ENCODE peak calls at places on chromosomes 13 and 19, in four cellular contexts. O is upper lobe of right lung; P is tibial artery; H is CD8-positive, alpha-beta memory T cell. M is an unnamed sample.

GRCh38 chr13:44024496-44025155 is 144.9 kb downstream of the LACC1 start:
- DNase-seq in P (no peak), O (no peak), H (no peak), M (no peak)

GRCh38 chr19:19820774-19821315 is 705 bp downstream of the ZNF506 start:
- DNase-seq in P (no peak), O (no peak), H (peak), M (no peak)

GRCh38 chr13:106143930-106144709 is 391.3 kb downstream of the EFNB2 start:
- DNase-seq in H (no peak), P (no peak), O (no peak), M (no peak)

GRCh38 chr13:101425156-101425471 is 8.8 kb upstream of the NALCN start:
- DNase-seq in P (no peak), H (no peak), O (no peak), M (no peak)

GRCh38 chr13:110353339-110353977 is 46.4 kb downstream of the COL4A2 start:
- DNase-seq in H (no peak), P (no peak), O (no peak), M (no peak)

GRCh38 chr13:79770056-79770455 is 289.1 kb downstream of the NDFIP2 start:
- DNase-seq in P (no peak), O (no peak), H (no peak), M (no peak)

GRCh38 chr19:52936151-52936957 is 13.1 kb upstream of the ZNF888 start:
- DNase-seq in P (no peak), H (no peak), O (no peak), M (no peak)

GRCh38 chr13:73880365-73880764 is 253.8 kb downstream of the KLF12 start:
- DNase-seq in P (no peak), O (no peak), H (no peak), M (no peak)

GRCh38 chr13:41668130-41668757 is 210.9 kb downstream of the RGCC start:
- DNase-seq in H (no peak), O (no peak), P (peak), M (peak)

GRCh38 chr13:79290595-79291244 is 115.3 kb downstream of the RBM26 start:
- DNase-seq in H (no peak), O (no peak), P (no peak), M (no peak)

GRCh38 chr19:39237200-39238184 is 7.3 kb downstream of the IFNL3 start:
- DNase-seq in P (no peak), O (peak), H (peak), M (peak)

GRCh38 chr13:32142956-32143375 is 111.4 kb downstream of the FRY start:
- DNase-seq in O (no peak), H (no peak), P (no peak), M (no peak)

GRCh38 chr13:30196025-30196424 is 111.3 kb downstream of the KATNAL1 start:
- DNase-seq in P (no peak), H (no peak), O (no peak), M (no peak)

GRCh38 chr13:99362362-99362761 is 55.2 kb upstream of the GPR183 start:
- DNase-seq in O (no peak), P (no peak), H (no peak), M (no peak)

GRCh38 chr19:5621311-5621944 is 1.1 kb downstream of the SAFB2 start:
- DNase-seq in P (peak), O (no peak), H (no peak), M (no peak)

GRCh38 chr19:19260842-19261241 is 12.3 kb downstream of the TM6SF2 start:
- DNase-seq in H (no peak), P (no peak), O (no peak), M (no peak)

GRCh38 chr13:39415003-39415402 is 188.0 kb downstream of the LHFPL6 start:
- DNase-seq in O (no peak), P (peak), H (no peak), M (no peak)

GRCh38 chr19:58498316-58499020 is 13.3 kb downstream of the SLC27A5 start:
- DNase-seq in O (peak), H (no peak), P (no peak), M (no peak)

GRCh38 chr13:98144501-98145350 is 1.8 kb downstream of the FARP1 start:
- DNase-seq in P (no peak), O (no peak), H (no peak), M (no peak)

DNA sequence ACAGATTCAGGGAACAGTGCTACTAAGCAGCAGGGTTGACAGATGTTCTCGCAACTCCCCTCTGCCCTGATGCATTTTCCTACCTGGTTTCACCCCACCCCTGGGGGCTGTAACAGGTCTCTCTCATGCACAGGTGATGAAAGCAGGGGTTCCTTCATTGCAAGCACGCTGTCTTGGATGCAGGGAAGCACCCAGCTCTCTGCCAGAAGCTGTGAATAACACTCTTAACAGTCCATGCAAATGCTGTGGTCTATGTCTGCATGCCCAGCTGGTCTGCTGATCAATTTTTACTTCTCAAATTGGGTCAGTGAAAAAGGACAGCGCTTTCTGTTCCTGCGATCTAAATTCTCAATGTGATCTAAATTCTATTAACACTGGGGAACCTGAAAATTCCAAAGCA is 246.3 kb upstream of the TSHZ3 start:
- DNase-seq in P (no peak), O (no peak), H (no peak), M (no peak)
- H3K4me3 ChIP-seq in P (no peak), O (no peak), H (no peak), M (no peak)

GRCh38 chr13:76751278-76751677 is 134.9 kb downstream of the KCTD12 start:
- DNase-seq in O (no peak), H (no peak), P (no peak), M (no peak)
- H3K4me3 ChIP-seq in O (no peak), H (no peak), P (no peak), M (no peak)

DNA sequence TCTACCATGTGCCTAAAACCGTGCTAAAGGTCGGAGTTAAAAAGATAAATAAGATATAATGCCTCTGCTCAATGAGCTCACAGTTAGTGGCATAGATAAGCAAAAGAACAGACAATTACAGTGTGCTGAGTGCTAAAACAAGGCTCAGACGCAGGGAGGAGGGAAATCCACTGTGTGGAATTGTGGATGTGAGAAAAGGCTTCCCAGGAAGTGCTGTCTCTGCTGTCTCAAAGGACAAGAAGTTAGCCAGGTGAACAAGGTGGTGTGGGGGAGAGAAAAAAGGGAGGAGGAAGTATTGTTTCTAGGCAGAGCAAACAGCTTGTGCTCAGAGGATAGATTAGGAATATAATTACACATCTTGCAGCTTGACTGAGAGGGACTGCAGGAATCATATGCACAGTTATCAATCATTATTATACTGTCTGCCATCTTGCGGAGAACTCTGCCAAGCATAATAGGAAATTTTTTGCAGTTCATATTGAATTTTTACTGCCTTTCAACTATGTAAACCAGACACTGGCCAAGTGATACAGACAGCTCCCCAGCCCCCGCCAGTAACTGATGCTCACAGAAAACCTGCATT is 9.3 kb downstream of the C13orf42 start:
- DNase-seq in H (no peak), P (no peak), O (no peak), M (no peak)
- H3K4me3 ChIP-seq in H (no peak), P (no peak), O (no peak), M (no peak)

DNA sequence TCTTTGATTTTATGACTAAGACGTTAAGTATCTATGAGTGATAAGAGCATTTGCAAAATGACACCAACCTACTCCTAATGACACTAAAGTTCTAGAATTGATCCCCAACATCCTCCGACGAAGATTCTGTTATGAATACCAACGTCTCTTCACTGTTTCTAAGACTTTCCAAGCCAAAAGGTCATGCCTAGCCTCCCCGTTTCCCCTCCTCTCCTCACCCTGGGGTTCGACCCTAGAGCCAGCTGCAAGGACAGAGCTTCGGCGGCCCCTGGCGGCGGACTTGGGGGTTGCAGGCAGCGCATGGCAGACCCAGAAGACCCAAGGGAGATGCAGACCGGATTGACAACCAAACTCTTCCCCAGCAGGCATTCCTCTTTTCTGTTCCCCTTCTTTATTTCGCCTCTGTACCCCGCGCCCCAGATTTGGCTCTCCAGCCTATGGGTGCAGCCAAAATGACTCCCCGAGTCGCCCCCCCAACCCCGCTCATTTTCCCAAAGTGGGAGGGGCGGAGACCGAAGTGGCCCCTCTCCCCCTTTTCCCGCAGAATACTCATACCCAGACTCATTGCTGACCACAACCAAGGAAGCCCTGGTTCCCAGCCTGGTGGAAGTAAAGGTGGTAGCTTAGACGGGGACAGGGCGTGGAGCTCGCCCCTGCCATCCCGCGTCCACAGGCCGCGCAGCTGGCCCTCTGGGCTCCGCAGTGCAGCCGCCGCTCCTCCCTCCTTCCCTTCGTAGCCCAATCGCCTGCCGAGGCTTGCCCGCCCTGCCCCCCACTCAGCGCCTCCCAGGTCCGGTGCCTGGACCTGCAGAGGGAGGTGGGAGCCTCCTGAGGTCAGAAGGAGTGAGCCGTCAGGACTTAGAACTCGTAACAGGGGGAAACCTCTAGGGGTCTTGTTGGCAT is 4.1 kb upstream of the EML2 start:
- DNase-seq in H (peak), O (peak), P (peak), M (peak)
- H3K4me3 ChIP-seq in H (no peak), O (peak), P (no peak), M (peak)

GRCh38 chr19:7927605-7928333 is 1.8 kb upstream of the CTXN1 start:
- DNase-seq in P (peak), O (no peak), H (no peak), M (no peak)

GRCh38 chr19:7925171-7925837 is 631 bp downstream of the CTXN1 start:
- DNase-seq in O (peak), H (peak), P (peak), M (peak)

GRCh38 chr19:7928334-7928706 is 2.4 kb upstream of the CTXN1 start:
- DNase-seq in P (no peak), H (no peak), O (no peak), M (no peak)

GRCh38 chr19:7926021-7926726 is at the start of gene CTXN1:
- DNase-seq in O (peak), P (peak), H (peak), M (no peak)

GRCh38 chr19:7926727-7927604 is 1.0 kb upstream of the CTXN1 start:
- DNase-seq in H (no peak), O (no peak), P (no peak), M (no peak)
- H3K4me3 ChIP-seq in H (no peak), O (no peak), P (peak), M (no peak)

GRCh38 chr19:34481861-34482379 is 362 bp downstream of the WTIP start:
- DNase-seq in P (no peak), O (peak), H (no peak), M (no peak)
- H3K4me3 ChIP-seq in P (peak), O (peak), H (no peak), M (no peak)

GRCh38 chr13:113819731-113820715 is 43.9 kb downstream of the GAS6 start:
- DNase-seq in O (no peak), H (no peak), P (no peak), M (no peak)

GRCh38 chr13:113821847-113822246 is 42.0 kb downstream of the GAS6 start:
- DNase-seq in P (no peak), O (no peak), H (no peak), M (no peak)

GRCh38 chr13:113819341-113819730 is 44.5 kb downstream of the GAS6 start:
- DNase-seq in H (no peak), O (no peak), P (no peak), M (no peak)

GRCh38 chr13:113822266-113822665 is 41.6 kb downstream of the GAS6 start:
- DNase-seq in O (no peak), P (no peak), H (no peak), M (no peak)

DNA sequence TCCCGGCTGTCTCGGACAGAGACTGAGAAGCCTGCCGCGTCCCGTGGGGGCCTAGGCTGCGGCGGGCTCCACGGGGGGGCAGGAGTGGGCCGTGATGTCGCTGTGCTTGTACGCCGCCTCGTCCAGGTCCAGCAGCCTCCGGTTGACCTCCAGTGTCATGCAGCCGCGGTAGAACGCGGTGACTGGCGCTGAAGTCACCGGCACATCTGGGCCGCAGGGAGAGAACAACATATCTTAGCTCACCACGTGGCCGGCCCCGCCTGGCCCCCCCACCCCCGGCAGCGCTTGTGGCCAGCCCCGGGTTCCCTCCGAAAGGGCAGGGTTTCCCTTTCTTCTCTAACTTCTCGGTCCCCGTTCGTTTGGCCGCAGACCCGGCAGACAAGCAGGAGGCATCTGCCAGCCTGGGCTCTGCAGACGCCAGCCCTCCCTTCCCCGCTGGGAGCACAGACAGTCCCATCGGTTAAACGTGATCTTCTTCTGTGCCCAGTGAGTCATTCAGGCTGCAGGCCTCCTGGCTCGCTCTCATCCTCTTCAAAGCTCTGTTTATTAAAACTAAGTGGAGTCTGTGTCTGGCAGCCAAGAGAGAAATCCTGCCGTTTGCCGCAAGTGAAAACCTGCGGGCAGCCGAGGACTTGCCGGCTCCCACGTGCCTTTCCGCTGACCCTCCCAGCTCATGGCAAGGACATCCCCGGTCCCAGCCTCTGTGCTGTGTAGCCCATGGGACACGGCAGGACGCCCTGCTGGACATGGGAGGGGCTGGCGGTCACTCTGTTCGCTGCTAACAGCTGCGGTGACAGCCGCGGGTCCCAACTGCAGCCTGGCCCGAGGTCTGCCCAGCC is 42.8 kb downstream of the GAS6 start:
- DNase-seq in H (no peak), O (no peak), P (peak), M (no peak)
- H3K4me3 ChIP-seq in H (no peak), O (no peak), P (peak), M (no peak)

GRCh38 chr13:51178456-51179074 is 43.6 kb upstream of the FAM124A start:
- DNase-seq in O (no peak), H (no peak), P (no peak), M (no peak)

GRCh38 chr13:51177188-51177587 is 45.0 kb upstream of the FAM124A start:
- DNase-seq in P (no peak), H (no peak), O (no peak), M (no peak)

GRCh38 chr13:51175639-51176038 is 46.6 kb upstream of the FAM124A start:
- DNase-seq in O (no peak), H (no peak), P (no peak), M (no peak)

GRCh38 chr13:51179432-51179971 is 42.7 kb upstream of the FAM124A start:
- DNase-seq in P (no peak), H (no peak), O (no peak), M (no peak)

DNA sequence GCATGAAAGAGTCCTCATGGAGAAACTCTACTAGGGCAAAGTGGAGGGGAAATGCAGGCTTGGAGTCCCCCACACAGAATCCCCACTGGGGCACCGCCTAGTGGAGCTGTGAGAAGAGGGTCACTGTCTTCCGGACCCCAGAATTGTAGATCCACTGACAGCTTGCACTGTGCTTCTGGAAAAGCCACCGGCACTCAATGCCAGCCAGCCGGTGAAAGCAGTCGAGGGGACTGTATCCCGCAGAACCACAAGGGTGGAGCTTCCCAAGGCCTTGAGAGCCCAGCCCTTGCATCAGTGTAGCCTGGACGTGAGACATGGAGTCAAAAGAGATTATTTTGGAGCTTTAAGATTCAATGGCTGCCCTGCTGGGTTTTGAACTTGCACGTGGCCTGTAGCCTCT is 47.2 kb upstream of the FAM124A start:
- DNase-seq in O (no peak), P (no peak), H (no peak), M (no peak)
- H3K4me3 ChIP-seq in O (no peak), P (no peak), H (no peak), M (no peak)

M was measured in Jurkat, Clone E6-1.